ENCODE peak calls at places on chromosomes 6 and 20, in six cellular contexts. K, P, Z, F, X and W are unnamed samples.

GRCh38 chr6:85460951-85461805 is 11.3 kb downstream of the NT5E start:
- DNase-seq in K (no peak), P (no peak), Z (peak; percentile 68), F (no peak), X (peak; percentile 36), W (peak; percentile 65)

GRCh38 chr20:54004397-54004940 is 65.9 kb downstream of the BCAS1 start:
- DNase-seq in K (no peak), P (no peak), Z (no peak), F (no peak), X (no peak), W (no peak)

GRCh38 chr6:66421570-66421969 is 714.5 kb upstream of the EYS start:
- DNase-seq in K (no peak), P (no peak), Z (peak; percentile 29), F (no peak), X (no peak), W (no peak)

GRCh38 chr6:47042238-47042843 is at the start of gene ADGRF1:
- DNase-seq in K (no peak), P (peak; percentile 13), Z (peak; percentile 91), F (no peak), X (no peak), W (no peak)

GRCh38 chr6:57013501-57013900 is 33.0 kb upstream of the KIAA1586 start:
- DNase-seq in K (no peak), P (no peak), Z (peak; percentile 89), F (no peak), X (no peak), W (no peak)

GRCh38 chr20:63487781-63488241 is 11.1 kb downstream of the EEF1A2 start:
- DNase-seq in K (no peak), P (no peak), Z (no peak), F (no peak), X (no peak), W (no peak)

GRCh38 chr20:54133434-54134427 is 40.1 kb downstream of the CYP24A1 start:
- DNase-seq in K (no peak), P (no peak), Z (peak; percentile 91), F (no peak), X (no peak), W (no peak)

GRCh38 chr20:40813708-40814327 is 124.8 kb upstream of the MAFB start:
- DNase-seq in K (no peak), P (no peak), Z (no peak), F (no peak), X (no peak), W (no peak)

GRCh38 chr6:108557494-108558371 is 3.0 kb upstream of the FOXO3 start:
- DNase-seq in K (peak; percentile 74), P (peak; percentile 89), Z (peak; percentile 64), F (peak; percentile 85), X (peak; percentile 68), W (peak; percentile 64)

GRCh38 chr6:100633096-100633766 is 168.5 kb upstream of the SIM1 start:
- DNase-seq in K (no peak), P (no peak), Z (peak; percentile 76), F (no peak), X (no peak), W (no peak)